ENCODE peak calls at places on chromosome 13, in four cellular contexts. One of them, this sample, is unnamed.

GRCh38 chr13:33441015-33441414 is 155.5 kb upstream of the STARD13 start:
- DNase-seq in H1: no peak
- DNase-seq in GM12891: no peak
- DNase-seq in HepG2: peak
- DNase-seq in this sample: no peak

GRCh38 chr13:78326608-78327007 is 276.7 kb downstream of the POU4F1 start:
- DNase-seq in H1: no peak
- DNase-seq in GM12891: no peak
- DNase-seq in HepG2: no peak
- DNase-seq in this sample: no peak

GRCh38 chr13:37651891-37652290 is 53.3 kb upstream of the POSTN start:
- DNase-seq in H1: no peak
- DNase-seq in GM12891: no peak
- DNase-seq in HepG2: no peak
- DNase-seq in this sample: no peak

GRCh38 chr13:96677029-96677428 is 317.2 kb downstream of the OXGR1 start:
- DNase-seq in H1: no peak
- DNase-seq in GM12891: no peak
- DNase-seq in HepG2: no peak
- DNase-seq in this sample: no peak

GRCh38 chr13:44172411-44172810 is 201.2 kb upstream of the SERP2 start:
- DNase-seq in H1: no peak
- DNase-seq in GM12891: no peak
- DNase-seq in HepG2: no peak
- DNase-seq in this sample: no peak

GRCh38 chr13:51734786-51735185 is 69.2 kb downstream of the DHRS12 start:
- DNase-seq in H1: no peak
- DNase-seq in GM12891: no peak
- DNase-seq in HepG2: no peak
- DNase-seq in this sample: no peak

GRCh38 chr13:51636349-51636890 is 52.2 kb downstream of the WDFY2 start:
- DNase-seq in H1: no peak
- DNase-seq in GM12891: no peak
- DNase-seq in HepG2: peak
- DNase-seq in this sample: no peak

GRCh38 chr13:105579821-105580707 is 955.4 kb downstream of the EFNB2 start:
- DNase-seq in H1: no peak
- DNase-seq in GM12891: no peak
- DNase-seq in HepG2: no peak
- DNase-seq in this sample: no peak

GRCh38 chr13:96089749-96090239 is at the start of gene HS6ST3:
- DNase-seq in H1: no peak
- DNase-seq in GM12891: peak
- DNase-seq in HepG2: no peak
- DNase-seq in this sample: peak

GRCh38 chr13:36774895-36775294 is 44.1 kb upstream of the RFXAP start:
- DNase-seq in H1: no peak
- DNase-seq in GM12891: no peak
- DNase-seq in HepG2: no peak
- DNase-seq in this sample: no peak

GRCh38 chr13:25330541-25330940 is 29.1 kb downstream of the NUP58 start:
- DNase-seq in H1: no peak
- DNase-seq in GM12891: no peak
- DNase-seq in HepG2: no peak
- DNase-seq in this sample: no peak

GRCh38 chr13:113149711-113150544 is 8.5 kb upstream of the PROZ start:
- DNase-seq in H1: peak
- DNase-seq in GM12891: no peak
- DNase-seq in HepG2: peak
- DNase-seq in this sample: no peak

GRCh38 chr13:26497991-26498423 is 59.5 kb upstream of the WASF3 start:
- DNase-seq in H1: no peak
- DNase-seq in GM12891: no peak
- DNase-seq in HepG2: no peak
- DNase-seq in this sample: no peak

GRCh38 chr13:114082849-114083645 is 49.4 kb downstream of the RASA3 start:
- DNase-seq in H1: no peak
- DNase-seq in GM12891: no peak
- DNase-seq in HepG2: no peak
- DNase-seq in this sample: no peak

GRCh38 chr13:30615851-30616311 is 1.8 kb upstream of the USPL1 start:
- DNase-seq in H1: no peak
- DNase-seq in GM12891: no peak
- DNase-seq in HepG2: peak
- DNase-seq in this sample: no peak

GRCh38 chr13:113835461-113836274 is 28.2 kb downstream of the GAS6 start:
- DNase-seq in H1: no peak
- DNase-seq in GM12891: peak
- DNase-seq in HepG2: no peak
- DNase-seq in this sample: no peak

GRCh38 chr13:27203186-27203585 is 31.6 kb upstream of the USP12 start:
- DNase-seq in H1: no peak
- DNase-seq in GM12891: no peak
- DNase-seq in HepG2: no peak
- DNase-seq in this sample: no peak

GRCh38 chr13:64855506-64855905 is 2374.6 kb downstream of the PCDH9 start:
- DNase-seq in H1: no peak
- DNase-seq in GM12891: no peak
- DNase-seq in HepG2: no peak
- DNase-seq in this sample: no peak

GRCh38 chr13:73061478-73062275 is 2.9 kb downstream of the KLF5 start:
- DNase-seq in H1: no peak
- DNase-seq in GM12891: no peak
- DNase-seq in HepG2: no peak
- DNase-seq in this sample: no peak

GRCh38 chr13:33487575-33488243 is 202.2 kb upstream of the STARD13 start:
- DNase-seq in H1: no peak
- DNase-seq in GM12891: peak
- DNase-seq in HepG2: peak
- DNase-seq in this sample: no peak

GRCh38 chr13:99303863-99304521 is 3.2 kb downstream of the GPR183 start:
- DNase-seq in H1: no peak
- DNase-seq in GM12891: no peak
- DNase-seq in HepG2: no peak
- DNase-seq in this sample: no peak

GRCh38 chr13:51502206-51502651 is 49.4 kb upstream of the INTS6 start:
- DNase-seq in H1: no peak
- DNase-seq in GM12891: peak
- DNase-seq in HepG2: no peak
- DNase-seq in this sample: peak

GRCh38 chr13:28204690-28205443 is 66.5 kb downstream of the PAN3 start:
- DNase-seq in H1: no peak
- DNase-seq in GM12891: no peak
- DNase-seq in HepG2: peak
- DNase-seq in this sample: no peak

GRCh38 chr13:22447132-22447886 is 733.5 kb upstream of the SGCG start:
- DNase-seq in H1: no peak
- DNase-seq in GM12891: no peak
- DNase-seq in HepG2: no peak
- DNase-seq in this sample: no peak

GRCh38 chr13:33126909-33127607 is 110.8 kb downstream of the KL start:
- DNase-seq in H1: no peak
- DNase-seq in GM12891: no peak
- DNase-seq in HepG2: no peak
- DNase-seq in this sample: no peak

GRCh38 chr13:30156826-30157615 is 150.3 kb downstream of the KATNAL1 start:
- DNase-seq in H1: no peak
- DNase-seq in GM12891: no peak
- DNase-seq in HepG2: no peak
- DNase-seq in this sample: no peak

GRCh38 chr13:61413572-61413971 is 2.1 kb downstream of the PCDH20 start:
- DNase-seq in H1: peak
- DNase-seq in GM12891: no peak
- DNase-seq in HepG2: no peak
- DNase-seq in this sample: no peak

DNA sequence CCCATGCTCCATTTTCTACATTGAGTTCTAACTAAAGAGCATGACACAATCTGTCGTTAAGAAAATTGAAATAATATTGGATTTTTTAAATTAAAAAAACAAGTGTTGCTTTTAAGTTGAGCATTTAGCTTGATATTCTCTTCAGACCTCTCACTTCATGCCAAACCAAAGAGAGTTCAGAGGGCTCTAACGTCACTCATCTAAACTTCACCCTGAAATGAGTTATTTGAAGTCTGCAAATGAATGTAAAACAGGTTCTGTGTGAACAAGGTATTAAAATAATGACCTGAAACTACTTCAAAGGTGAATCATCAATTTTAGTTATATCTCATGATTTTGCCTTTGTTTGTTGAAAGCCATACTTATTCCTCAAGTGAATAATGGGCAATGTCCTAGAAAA is 61.8 kb downstream of the MRPL57 start:
- DNase-seq in H1: no peak
- DNase-seq in GM12891: no peak
- DNase-seq in HepG2: no peak
- DNase-seq in this sample: no peak
- TF ChIP-seq TAF1 in H1: no peak
- TF ChIP-seq TAF1 in GM12891: no peak
- TF ChIP-seq TAF1 in HepG2: no peak
- TF ChIP-seq TAF1 in this sample: no peak

GRCh38 chr13:98274921-98275487 is 97.9 kb upstream of the RNF113B start:
- DNase-seq in H1: no peak
- DNase-seq in GM12891: no peak
- DNase-seq in HepG2: no peak
- DNase-seq in this sample: no peak
- TF ChIP-seq POLR2A in H1: no peak
- TF ChIP-seq POLR2A in GM12891: no peak
- TF ChIP-seq POLR2A in HepG2: no peak
- TF ChIP-seq POLR2A in this sample: no peak

DNA sequence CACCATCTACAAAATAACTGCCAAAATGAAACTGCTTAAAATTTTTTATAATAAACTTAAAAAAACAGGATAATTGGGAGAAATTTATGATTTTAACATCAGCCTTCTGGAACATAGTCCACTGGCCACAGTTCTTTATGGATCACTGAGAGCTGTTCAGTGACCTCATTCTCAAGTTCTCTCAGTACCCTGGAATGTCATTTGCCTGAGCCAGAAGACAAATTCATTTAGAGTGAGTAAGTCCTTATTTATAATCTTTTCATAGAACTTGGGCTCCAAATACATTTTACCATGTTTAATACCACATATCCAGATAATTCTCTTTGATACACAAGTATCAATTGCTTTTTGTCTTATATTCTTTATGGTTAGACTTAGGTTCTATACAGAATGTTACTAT is 87.6 kb downstream of the CAB39L start:
- DNase-seq in H1: no peak
- DNase-seq in GM12891: no peak
- DNase-seq in HepG2: no peak
- DNase-seq in this sample: no peak
- TF ChIP-seq POLR2AphosphoS5 in H1: no peak
- TF ChIP-seq POLR2AphosphoS5 in GM12891: no peak
- TF ChIP-seq POLR2AphosphoS5 in HepG2: no peak
- TF ChIP-seq POLR2AphosphoS5 in this sample: no peak

GRCh38 chr13:110551284-110551683 is 10.2 kb downstream of the RAB20 start:
- DNase-seq in H1: no peak
- DNase-seq in GM12891: no peak
- DNase-seq in HepG2: no peak
- DNase-seq in this sample: no peak
- TF ChIP-seq TAF1 in H1: no peak
- TF ChIP-seq TAF1 in GM12891: no peak
- TF ChIP-seq TAF1 in HepG2: no peak
- TF ChIP-seq TAF1 in this sample: no peak

DNA sequence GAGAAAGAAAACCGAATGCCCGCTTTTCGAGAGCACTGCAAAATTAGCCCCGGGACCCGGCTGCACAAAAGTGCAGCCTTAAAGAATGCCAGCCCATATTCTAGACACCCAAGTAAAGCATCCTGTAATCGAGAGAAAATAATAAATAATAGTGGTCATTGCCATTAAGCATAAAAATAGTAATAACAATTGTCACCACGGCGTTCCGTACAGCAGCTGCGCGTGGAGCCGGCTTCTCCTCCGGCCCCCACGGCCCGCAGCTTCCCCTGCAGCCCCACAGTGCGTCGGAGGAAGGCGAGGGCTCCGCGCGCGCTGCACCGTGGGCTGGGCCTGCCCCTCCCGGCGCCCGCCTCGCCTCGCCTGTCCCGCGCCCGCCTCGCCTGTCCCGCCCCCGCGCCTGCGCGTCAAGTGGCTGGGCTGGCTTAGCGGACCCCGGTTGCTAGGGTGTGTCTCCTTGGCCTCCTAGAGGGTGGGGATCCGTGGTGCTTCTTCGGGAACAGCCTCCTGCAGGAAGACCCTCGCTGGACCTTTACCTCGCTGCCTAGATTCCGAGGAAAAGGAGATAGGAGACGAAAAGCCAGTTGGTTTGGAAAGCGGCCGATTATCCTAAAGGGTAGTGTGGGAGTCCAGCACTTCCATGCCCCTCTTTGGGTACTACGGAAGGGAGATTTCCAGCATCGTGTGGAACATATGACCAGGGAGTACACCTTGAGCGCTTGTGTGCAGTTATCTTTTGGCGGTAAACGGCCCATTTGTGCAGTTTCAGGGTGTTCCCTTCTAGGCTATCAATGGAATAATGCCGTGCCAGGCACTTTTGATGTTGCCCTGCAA is at the start of gene LRRC63:
- DNase-seq in H1: peak
- DNase-seq in GM12891: peak
- DNase-seq in HepG2: no peak
- DNase-seq in this sample: peak
- TF ChIP-seq POLR2A in H1: no peak
- TF ChIP-seq POLR2A in GM12891: no peak
- TF ChIP-seq POLR2A in HepG2: no peak
- TF ChIP-seq POLR2A in this sample: no peak

GRCh38 chr13:91346848-91347211 is 657 bp upstream of the MIR17HG start:
- DNase-seq in H1: no peak
- DNase-seq in GM12891: no peak
- DNase-seq in HepG2: no peak
- DNase-seq in this sample: no peak
- TF ChIP-seq POLR2AphosphoS5 in H1: no peak
- TF ChIP-seq POLR2AphosphoS5 in GM12891: no peak
- TF ChIP-seq POLR2AphosphoS5 in HepG2: no peak
- TF ChIP-seq POLR2AphosphoS5 in this sample: no peak

GRCh38 chr13:24264976-24265375 is 44.4 kb upstream of the C1QTNF9 start:
- DNase-seq in H1: no peak
- DNase-seq in GM12891: no peak
- DNase-seq in HepG2: no peak
- DNase-seq in this sample: no peak

GRCh38 chr13:24263652-24264051 is 45.7 kb upstream of the C1QTNF9 start:
- DNase-seq in H1: no peak
- DNase-seq in GM12891: no peak
- DNase-seq in HepG2: peak
- DNase-seq in this sample: no peak

GRCh38 chr13:24267283-24267682 is 42.1 kb upstream of the C1QTNF9 start:
- DNase-seq in H1: no peak
- DNase-seq in GM12891: no peak
- DNase-seq in HepG2: no peak
- DNase-seq in this sample: no peak

GRCh38 chr13:24265453-24265852 is 43.9 kb upstream of the C1QTNF9 start:
- DNase-seq in H1: no peak
- DNase-seq in GM12891: no peak
- DNase-seq in HepG2: no peak
- DNase-seq in this sample: no peak

DNA sequence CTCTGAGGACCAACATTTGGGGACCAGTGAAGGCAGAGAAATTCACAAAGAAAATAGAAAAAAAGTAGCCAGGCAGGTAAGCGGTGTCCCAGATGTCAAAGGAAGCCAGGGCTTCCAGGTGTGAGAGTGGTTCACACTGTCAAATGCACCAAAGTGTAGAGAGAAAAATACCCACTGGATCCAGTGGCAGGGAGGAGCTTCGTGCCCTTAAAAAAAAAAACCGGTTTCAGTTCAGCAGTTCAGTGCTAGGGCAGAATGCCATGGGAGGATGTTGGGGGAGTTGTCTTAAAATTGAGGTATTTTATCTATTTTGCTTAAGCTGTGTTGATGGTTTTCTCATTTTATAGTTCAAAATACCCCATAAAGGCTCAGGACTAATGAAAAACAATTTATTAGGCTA is 47.8 kb upstream of the C1QTNF9 start:
- DNase-seq in H1: no peak
- DNase-seq in GM12891: no peak
- DNase-seq in HepG2: no peak
- DNase-seq in this sample: no peak
- TF ChIP-seq TAF1 in H1: no peak
- TF ChIP-seq TAF1 in GM12891: no peak
- TF ChIP-seq TAF1 in HepG2: no peak
- TF ChIP-seq TAF1 in this sample: no peak

This sample was measured in GM12892.